ENCODE peak calls at places on chromosomes 7 and 10, in ten cellular contexts. S is T47D; O is effector CD4-positive, alpha-beta T cell; E is NCI-H524 treated with DMSO at 0.1 percent for 48 hours; W is activated T-cell treated with anti-CD3 and anti-CD28 coated beads for 24 hours; U is stimulated activated naive B cell treated with anti-CD40 and anti-IgM and Interleukin-4, amounts not matched to agents 10 μg/mL and 1 μg/mL and 100 μg/mL, for 72 hours; X is cerebellum; M is T-helper 9 cell; R is GM20000; J is GM23248. G is an unnamed sample.

GRCh38 chr7:102450242-102450641 is 14.4 kb downstream of the ALKBH4 start:
- DNase-seq in S (peak), O (peak), E (peak), W (peak), U (peak), X (peak), M (peak), R (peak), J (no peak), G (peak)

GRCh38 chr7:130490888-130491771 is 755 bp upstream of the MEST start:
- DNase-seq in S (no peak), O (no peak), E (no peak), W (no peak), U (no peak), X (peak), M (no peak), R (peak), J (peak), G (peak)

GRCh38 chr7:82762880-82763279 is 319.3 kb upstream of the CACNA2D1 start:
- DNase-seq in S (no peak), O (no peak), E (no peak), W (no peak), U (no peak), X (no peak), M (no peak), R (no peak), J (no peak), G (no peak)

GRCh38 chr7:12130664-12131063 is 80.4 kb upstream of the TMEM106B start:
- DNase-seq in S (peak), O (no peak), E (no peak), W (no peak), U (no peak), X (no peak), M (no peak), R (no peak), J (no peak), G (no peak)

GRCh38 chr10:105797234-105797890 is 1156.3 kb downstream of the SORCS3 start:
- DNase-seq in S (peak), O (no peak), E (no peak), W (no peak), U (no peak), X (no peak), M (no peak), R (peak), J (peak), G (peak)

GRCh38 chr10:104253106-104253505 is 1.6 kb upstream of the GSTO1 start:
- DNase-seq in S (no peak), O (no peak), E (no peak), W (no peak), U (no peak), X (no peak), M (no peak), R (no peak), J (no peak), G (no peak)

GRCh38 chr7:55622241-55622835 is 50.0 kb upstream of the VOPP1 start:
- DNase-seq in S (peak), O (no peak), E (no peak), W (no peak), U (no peak), X (no peak), M (no peak), R (no peak), J (no peak), G (no peak)

GRCh38 chr7:83248000-83248399 is 85.3 kb upstream of the PCLO start:
- DNase-seq in S (no peak), O (no peak), E (no peak), W (no peak), U (no peak), X (no peak), M (no peak), R (no peak), J (no peak), G (no peak)

GRCh38 chr10:91596821-91597396 is 36.0 kb downstream of the PPP1R3C start:
- DNase-seq in S (no peak), O (no peak), E (no peak), W (no peak), U (no peak), X (no peak), M (no peak), R (no peak), J (peak), G (no peak)

GRCh38 chr7:106552645-106553445 is 108.1 kb downstream of the CCDC71L start:
- DNase-seq in S (no peak), O (no peak), E (no peak), W (no peak), U (peak), X (no peak), M (no peak), R (peak), J (no peak), G (no peak)

GRCh38 chr10:21265622-21266021 is 259.9 kb downstream of the SKIDA1 start:
- DNase-seq in S (peak), O (no peak), E (no peak), W (no peak), U (no peak), X (no peak), M (no peak), R (no peak), J (peak), G (no peak)

G was measured in G401.